ENCODE peak calls at places on chromosomes 4 and X, in five cellular contexts. L is NCI-H460, V is SK-MEL-5, I is substantia nigra, E is tibial nerve. X is an unnamed sample.

GRCh38 chr4:113256946-113257345 is 207.5 kb downstream of the ANK2 start:
- DNase-seq in E (no peak), I (no peak), L (no peak), V (no peak), X (no peak)

GRCh38 chrX:113048896-113049295 is 208.3 kb upstream of the AMOT start:
- DNase-seq in L (no peak), V (no peak), I (no peak), E (no peak), X (no peak)

GRCh38 chr4:164571593-164572385 is 182.1 kb upstream of the SMIM31 start:
- DNase-seq in V (no peak), I (no peak), L (no peak), E (no peak), X (no peak)

GRCh38 chr4:6880691-6881090 is 28.9 kb upstream of the TBC1D14 start:
- DNase-seq in L (no peak), I (no peak), V (no peak), E (no peak), X (no peak)

GRCh38 chr4:88582493-88582892 is 9.8 kb upstream of the HERC3 start:
- DNase-seq in I (no peak), V (no peak), E (no peak), L (no peak), X (no peak)

GRCh38 chr4:10733016-10733415 is 48.4 kb upstream of the CLNK start:
- DNase-seq in I (no peak), V (no peak), E (no peak), L (no peak), X (no peak)

GRCh38 chr4:98994474-98995182 is 893 bp upstream of the METAP1 start:
- DNase-seq in I (no peak), E (no peak), V (peak), L (no peak), X (no peak)

GRCh38 chrX:8179653-8180052 is 8.6 kb upstream of the VCX2 start:
- DNase-seq in I (no peak), V (peak), L (no peak), E (no peak), X (peak)

X was measured in pons.